ENCODE peak calls at places on chromosomes 12 and 14, in nine cellular contexts. P is bronchial epithelial cell; I is stimulated activated effector memory CD8-positive, alpha-beta T cell treated with anti-CD3 and anti-CD28 coated beads, Interleukin-12 subunit alpha, Interleukin-12 subunit beta, amount 100 ng/mL, for 72 hours; W is activated naive CD4-positive, alpha-beta T cell treated with anti-CD3 and anti-CD28 coated beads, Interleukin-2, amount 10 ng/mL, durations not matched to agents 7 days and 5 days; C is NCI-H748 treated with DMSO at 0.1 percent for 48 hours; U is GM10248; X is Caco-2; Q is PC-3; D is neural crest cell. F is an unnamed sample.

GRCh38 chr12:108653082-108653516 is 19.4 kb upstream of the SELPLG start:
- DNase-seq in P (no peak), I (no peak), W (no peak), C (no peak), U (no peak), X (no peak), Q (no peak), D (no peak), F (no peak)

GRCh38 chr14:76698631-76699030 is 62.6 kb upstream of the VASH1 start:
- DNase-seq in P (no peak), I (no peak), W (no peak), C (no peak), U (no peak), X (no peak), Q (no peak), D (no peak), F (no peak)

GRCh38 chr12:132707241-132707640 is 3.4 kb upstream of the PGAM5 start:
- DNase-seq in P (no peak), I (no peak), W (no peak), C (no peak), U (no peak), X (no peak), Q (no peak), D (no peak), F (no peak)

GRCh38 chr12:43336962-43337555 is 214.9 kb downstream of the ADAMTS20 start:
- DNase-seq in P (peak), I (no peak), W (no peak), C (peak), U (peak), X (no peak), Q (peak), D (no peak), F (no peak)

GRCh38 chr14:43792980-43793379 is 714.1 kb downstream of the FSCB start:
- DNase-seq in P (no peak), I (no peak), W (no peak), C (no peak), U (no peak), X (no peak), Q (no peak), D (no peak), F (no peak)

GRCh38 chr14:51846631-51847488 is 13.6 kb upstream of the GNG2 start:
- DNase-seq in P (no peak), I (peak), W (peak), C (peak), U (peak), X (no peak), Q (no peak), D (peak), F (peak)

GRCh38 chr12:128685903-128686475 is 137.8 kb downstream of the SLC15A4 start:
- DNase-seq in P (no peak), I (no peak), W (no peak), C (no peak), U (no peak), X (no peak), Q (no peak), D (no peak), F (no peak)

GRCh38 chr12:132160671-132161045 is 16.4 kb downstream of the NOC4L start:
- DNase-seq in P (no peak), I (no peak), W (no peak), C (no peak), U (no peak), X (no peak), Q (no peak), D (no peak), F (no peak)

GRCh38 chr12:26406813-26407212 is 211.4 kb downstream of the SSPN start:
- DNase-seq in P (no peak), I (no peak), W (no peak), C (no peak), U (no peak), X (no peak), Q (no peak), D (no peak), F (no peak)

GRCh38 chr12:62800707-62801400 is 134.1 kb downstream of the PPM1H start:
- DNase-seq in P (no peak), I (no peak), W (no peak), C (no peak), U (no peak), X (no peak), Q (no peak), D (no peak), F (no peak)

GRCh38 chr12:123533672-123534643 is at the start of gene RILPL1:
- DNase-seq in P (no peak), I (peak), W (peak), C (no peak), U (peak), X (peak), Q (peak), D (peak), F (peak)

GRCh38 chr12:111429760-111430417 is 24.2 kb downstream of the SH2B3 start:
- DNase-seq in P (no peak), I (peak), W (peak), C (no peak), U (peak), X (no peak), Q (no peak), D (no peak), F (no peak)

F was measured in lower lobe of right lung.